ENCODE peak calls at places on chromosomes 13 and 19, in ten cellular contexts. S, A, V, B, Z, G, Y, U, Q and P are unnamed samples.

GRCh38 chr13:37616131-37616530 is 17.6 kb upstream of the POSTN start:
- DNase-seq in S (no peak), A (no peak), V (no peak), B (no peak), Z (no peak), G (no peak), Y (no peak), U (no peak), Q (no peak), P (no peak)

GRCh38 chr19:53915000-53915399 is 5.9 kb downstream of the CACNG7 start:
- DNase-seq in S (no peak), A (no peak), V (no peak), B (no peak), Z (peak), G (no peak), Y (no peak), U (no peak), Q (no peak), P (no peak)

GRCh38 chr19:54449701-54450069 is 686 bp downstream of the LENG8 start:
- DNase-seq in S (no peak), A (peak), V (no peak), B (no peak), Z (no peak), G (peak), Y (no peak), U (no peak), Q (no peak), P (no peak)

GRCh38 chr13:84844473-84844872 is 954.7 kb downstream of the SLITRK6 start:
- DNase-seq in S (no peak), A (no peak), V (no peak), B (no peak), Z (peak), G (no peak), Y (no peak), U (no peak), Q (peak), P (no peak)

GRCh38 chr13:48492123-48493075 is 40.5 kb downstream of the RCBTB2 start:
- DNase-seq in S (peak), A (peak), V (peak), B (peak), Z (peak), G (peak), Y (no peak), U (peak), Q (peak), P (peak)

GRCh38 chr19:49368711-49369358 is 5.2 kb downstream of the DKKL1 start:
- DNase-seq in S (no peak), A (no peak), V (no peak), B (no peak), Z (no peak), G (no peak), Y (no peak), U (no peak), Q (no peak), P (no peak)

GRCh38 chr13:99905224-99905623 is 66.3 kb downstream of the ZIC5 start:
- DNase-seq in S (no peak), A (no peak), V (no peak), B (no peak), Z (no peak), G (no peak), Y (no peak), U (no peak), Q (no peak), P (no peak)

GRCh38 chr19:4723465-4724251 is at the start of gene DPP9:
- DNase-seq in S (peak), A (peak), V (peak), B (peak), Z (peak), G (peak), Y (peak), U (peak), Q (peak), P (peak)

GRCh38 chr19:10471909-10472308 is 31.2 kb downstream of the KEAP1 start:
- DNase-seq in S (no peak), A (no peak), V (no peak), B (no peak), Z (peak), G (peak), Y (no peak), U (no peak), Q (no peak), P (no peak)

GRCh38 chr13:59391696-59392095 is 772.0 kb downstream of the DIAPH3 start:
- DNase-seq in S (peak), A (peak), V (peak), B (peak), Z (peak), G (peak), Y (no peak), U (peak), Q (peak), P (peak)

GRCh38 chr19:33125929-33126388 is 6.0 kb upstream of the WDR88 start:
- DNase-seq in S (peak), A (no peak), V (peak), B (peak), Z (peak), G (peak), Y (peak), U (peak), Q (peak), P (no peak)

GRCh38 chr13:45278096-45278645 is 62.8 kb downstream of the TPT1 start:
- DNase-seq in S (peak), A (no peak), V (no peak), B (no peak), Z (peak), G (peak), Y (no peak), U (no peak), Q (peak), P (no peak)

GRCh38 chr13:87827479-87827878 is 156.3 kb downstream of the SLITRK5 start:
- DNase-seq in S (peak), A (no peak), V (no peak), B (no peak), Z (no peak), G (peak), Y (no peak), U (no peak), Q (peak), P (no peak)

GRCh38 chr13:96020155-96020575 is 33.0 kb downstream of the UGGT2 start:
- DNase-seq in S (peak), A (no peak), V (no peak), B (peak), Z (peak), G (peak), Y (no peak), U (peak), Q (peak), P (no peak)

GRCh38 chr19:13978721-13979191 is 26.4 kb downstream of the DCAF15 start:
- DNase-seq in S (no peak), A (no peak), V (no peak), B (no peak), Z (no peak), G (no peak), Y (no peak), U (peak), Q (no peak), P (no peak)